ENCODE peak calls at places on chromosomes 2 and 18, in eight cellular contexts. J is K562, W is body of pancreas, L is tibial artery, C is mucosa of descending colon, Y is MM.1S, M is brain microvascular endothelial cell, V is spleen. Z is an unnamed sample.

GRCh38 chr2:158060862-158061435 is 40.7 kb upstream of the UPP2 start:
- DNase-seq in J (no peak), W (no peak), L (no peak), C (no peak), Y (no peak), M (peak), V (no peak), Z (no peak)

GRCh38 chr2:176092270-176093144 is at the start of gene HOXD13:
- DNase-seq in J (no peak), W (no peak), L (no peak), C (no peak), Y (no peak), M (no peak), V (no peak), Z (peak)

GRCh38 chr2:235983016-235983415 is 185.2 kb downstream of the GBX2 start:
- DNase-seq in J (no peak), W (no peak), L (no peak), C (no peak), Y (no peak), M (no peak), V (peak), Z (no peak)

GRCh38 chr2:191910518-191910917 is 63.6 kb upstream of the CAVIN2 start:
- DNase-seq in J (no peak), W (no peak), L (no peak), C (no peak), Y (no peak), M (peak), V (no peak), Z (no peak)

GRCh38 chr2:152383702-152384101 is 48.7 kb downstream of the FMNL2 start:
- DNase-seq in J (no peak), W (no peak), L (no peak), C (no peak), Y (no peak), M (no peak), V (no peak), Z (no peak)

GRCh38 chr18:79590191-79591039 is 89.2 kb upstream of the CTDP1 start:
- DNase-seq in J (no peak), W (no peak), L (no peak), C (no peak), Y (no peak), M (peak), V (peak), Z (peak)

GRCh38 chr18:79460445-79461300 is 64.9 kb downstream of the NFATC1 start:
- DNase-seq in J (no peak), W (no peak), L (no peak), C (no peak), Y (no peak), M (no peak), V (no peak), Z (no peak)

GRCh38 chr2:20604957-20605381 is 45.9 kb downstream of the HS1BP3 start:
- DNase-seq in J (no peak), W (no peak), L (peak), C (no peak), Y (no peak), M (no peak), V (peak), Z (no peak)

GRCh38 chr2:188725981-188726380 is 248.2 kb upstream of the COL3A1 start:
- DNase-seq in J (no peak), W (no peak), L (no peak), C (no peak), Y (no peak), M (no peak), V (no peak), Z (no peak)

GRCh38 chr2:239960929-239961661 is 64.0 kb downstream of the NDUFA10 start:
- DNase-seq in J (no peak), W (no peak), L (no peak), C (no peak), Y (no peak), M (no peak), V (no peak), Z (no peak)

GRCh38 chr2:219422944-219423534 is 4.9 kb downstream of the DES start:
- DNase-seq in J (no peak), W (no peak), L (no peak), C (no peak), Y (no peak), M (no peak), V (no peak), Z (no peak)

GRCh38 chr2:162245051-162245450 is 1.8 kb upstream of the FAP start:
- DNase-seq in J (no peak), W (no peak), L (no peak), C (no peak), Y (no peak), M (no peak), V (no peak), Z (no peak)

GRCh38 chr2:119040730-119041129 is 98.7 kb downstream of the MARCO start:
- DNase-seq in J (no peak), W (no peak), L (no peak), C (no peak), Y (no peak), M (no peak), V (no peak), Z (no peak)

GRCh38 chr18:79479114-79479760 is 83.5 kb downstream of the NFATC1 start:
- DNase-seq in J (no peak), W (no peak), L (no peak), C (no peak), Y (no peak), M (no peak), V (peak), Z (peak)

GRCh38 chr18:4586729-4587128 is 131.6 kb upstream of the DLGAP1 start:
- DNase-seq in J (no peak), W (no peak), L (no peak), C (no peak), Y (no peak), M (no peak), V (no peak), Z (no peak)

GRCh38 chr18:27298215-27298804 is 113.2 kb upstream of the CHST9 start:
- DNase-seq in J (no peak), W (no peak), L (no peak), C (no peak), Y (no peak), M (no peak), V (no peak), Z (no peak)
- TF ChIP-seq CTCF in J (peak), W (no peak), L (no peak), C (no peak), Y (peak), M (peak), V (no peak), Z (no peak)

GRCh38 chr2:3134026-3134571 is 243.5 kb downstream of the EIPR1 start:
- DNase-seq in J (no peak), W (no peak), L (no peak), C (no peak), Y (no peak), M (no peak), V (no peak), Z (no peak)
- TF ChIP-seq CTCF in J (no peak), W (no peak), L (no peak), C (no peak), Y (no peak), M (no peak), V (no peak), Z (no peak)

DNA sequence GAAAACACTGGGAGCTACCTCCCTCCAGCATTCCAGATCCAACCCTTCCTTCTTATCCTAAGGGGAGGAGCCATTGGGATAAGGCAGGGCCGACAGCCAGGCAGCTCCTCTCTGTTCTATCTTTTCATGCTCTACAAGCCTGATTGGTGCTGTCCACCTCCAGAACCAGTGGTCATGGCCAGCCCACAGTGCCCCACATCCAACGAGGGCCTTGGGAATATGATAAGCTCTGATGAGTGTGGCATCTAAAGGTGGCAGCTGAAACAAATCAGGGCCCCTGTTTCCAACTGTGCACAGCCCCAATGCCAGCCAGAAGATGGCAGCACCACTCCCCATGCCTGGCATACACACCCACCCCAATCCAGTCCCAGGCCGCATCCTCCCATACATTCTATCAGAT is 329.3 kb downstream of the C1D start:
- DNase-seq in J (peak), W (peak), L (no peak), C (peak), Y (no peak), M (peak), V (peak), Z (peak)
- TF ChIP-seq CTCF in J (peak), W (peak), L (no peak), C (no peak), Y (peak), M (peak), V (peak), Z (peak)

GRCh38 chr2:221571108-221571390 is 1.1 kb downstream of the EPHA4 start:
- DNase-seq in J (no peak), W (no peak), L (no peak), C (peak), Y (no peak), M (peak), V (peak), Z (peak)

GRCh38 chr2:221571391-221572179 is 519 bp downstream of the EPHA4 start:
- DNase-seq in J (no peak), W (no peak), L (peak), C (peak), Y (peak), M (peak), V (peak), Z (peak)

GRCh38 chr2:221572180-221572820 is at the start of gene EPHA4:
- DNase-seq in J (peak), W (peak), L (peak), C (peak), Y (peak), M (peak), V (peak), Z (peak)

GRCh38 chr2:221569342-221570278 is 2.5 kb downstream of the EPHA4 start:
- DNase-seq in J (no peak), W (no peak), L (no peak), C (no peak), Y (no peak), M (no peak), V (peak), Z (peak)

GRCh38 chr2:221570321-221571107 is 1.6 kb downstream of the EPHA4 start:
- DNase-seq in J (no peak), W (no peak), L (no peak), C (peak), Y (no peak), M (peak), V (no peak), Z (peak)
- TF ChIP-seq CTCF in J (no peak), W (no peak), L (no peak), C (no peak), Y (no peak), M (peak), V (no peak), Z (no peak)

GRCh38 chr2:44009136-44009744 is 13.5 kb upstream of the LRPPRC start:
- DNase-seq in J (no peak), W (no peak), L (no peak), C (no peak), Y (no peak), M (no peak), V (no peak), Z (no peak)
- TF ChIP-seq CTCF in J (no peak), W (no peak), L (no peak), C (no peak), Y (no peak), M (peak), V (no peak), Z (no peak)

GRCh38 chr2:6181525-6182270 is 489.5 kb downstream of the SOX11 start:
- DNase-seq in J (no peak), W (no peak), L (no peak), C (no peak), Y (no peak), M (peak), V (no peak), Z (no peak)
- TF ChIP-seq CTCF in J (no peak), W (no peak), L (no peak), C (no peak), Y (no peak), M (no peak), V (no peak), Z (no peak)

GRCh38 chr2:69099541-69099940 is 86.6 kb downstream of the ANTXR1 start:
- DNase-seq in J (no peak), W (no peak), L (no peak), C (no peak), Y (no peak), M (peak), V (no peak), Z (no peak)
- TF ChIP-seq CTCF in J (no peak), W (no peak), L (no peak), C (no peak), Y (no peak), M (no peak), V (no peak), Z (no peak)

DNA sequence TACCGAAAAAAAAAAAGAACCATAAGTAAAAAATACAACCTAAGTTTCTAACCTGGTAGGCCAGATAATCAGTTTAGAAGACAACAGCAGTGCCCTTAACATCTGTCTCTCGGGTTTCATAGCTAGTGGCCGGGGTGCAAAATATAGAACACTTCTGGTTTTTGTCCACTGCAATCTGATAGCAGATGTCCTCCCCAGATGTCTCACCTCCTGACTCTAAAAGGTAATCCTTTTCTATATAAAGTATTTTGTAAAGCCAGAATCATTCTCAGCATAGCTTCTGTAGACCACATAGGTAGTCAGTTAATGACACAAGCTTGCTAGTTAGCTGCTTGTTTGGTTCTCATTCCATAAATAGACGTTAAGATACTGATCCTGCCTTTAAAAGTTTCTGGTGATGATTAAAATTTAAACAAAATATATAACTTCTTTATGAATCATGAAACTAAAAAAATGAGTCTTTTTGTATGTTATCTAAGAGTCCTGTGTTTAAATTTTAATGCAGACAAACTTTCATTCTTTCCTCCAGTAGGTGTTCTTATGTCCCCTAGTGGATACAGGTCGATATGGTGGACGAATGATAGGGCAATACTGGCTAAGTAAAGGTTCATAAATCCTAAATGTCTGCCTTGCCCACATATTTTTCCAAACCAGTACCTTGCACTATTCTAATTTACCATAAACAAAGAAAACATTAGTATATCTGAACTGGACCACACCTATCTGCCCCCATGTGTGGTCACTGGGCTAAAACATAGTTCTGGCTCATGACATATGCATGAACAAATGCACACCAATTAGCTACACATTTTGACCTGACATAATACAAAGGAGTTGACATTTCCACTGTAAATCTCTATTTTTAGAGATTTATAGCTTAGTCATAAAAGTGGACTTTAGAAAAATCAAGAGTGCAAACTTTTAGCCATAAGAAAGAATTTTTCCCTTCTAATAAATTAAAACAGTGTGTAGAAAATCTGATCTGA is 171.0 kb downstream of the SRBD1 start:
- DNase-seq in J (peak), W (no peak), L (no peak), C (no peak), Y (peak), M (no peak), V (no peak), Z (no peak)
- TF ChIP-seq CTCF in J (peak), W (no peak), L (no peak), C (no peak), Y (peak), M (peak), V (no peak), Z (no peak)

DNA sequence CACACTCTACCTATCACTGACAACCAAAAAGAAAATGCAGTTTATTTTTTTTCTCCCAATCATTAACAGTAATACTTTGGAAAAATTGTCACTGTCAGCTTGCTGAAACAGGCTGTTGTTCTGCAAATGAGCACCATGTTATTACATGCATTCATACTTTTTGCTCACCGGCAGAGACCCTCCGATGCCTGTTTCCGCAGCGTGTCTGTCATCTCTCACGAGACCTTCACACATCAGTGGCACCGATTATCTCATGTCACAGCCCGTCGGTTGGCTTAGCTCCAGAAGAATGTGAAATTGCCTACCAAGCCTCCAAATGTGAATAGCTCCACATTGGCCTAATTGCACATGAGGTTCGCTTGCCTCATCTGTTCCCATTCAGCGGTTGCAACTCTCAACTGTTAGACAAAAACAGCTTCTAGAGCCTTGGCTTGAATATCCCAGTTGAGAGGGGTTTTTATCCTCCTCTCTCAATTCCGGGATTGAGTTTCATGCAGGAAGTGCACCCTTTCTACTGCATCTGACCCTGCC is 233.0 kb downstream of the ACTR3 start:
- DNase-seq in J (no peak), W (no peak), L (no peak), C (no peak), Y (no peak), M (no peak), V (no peak), Z (no peak)
- TF ChIP-seq CTCF in J (no peak), W (no peak), L (no peak), C (no peak), Y (no peak), M (no peak), V (no peak), Z (no peak)

GRCh38 chr2:75716406-75716805 is 5.7 kb upstream of the GCFC2 start:
- DNase-seq in J (no peak), W (no peak), L (no peak), C (no peak), Y (no peak), M (no peak), V (no peak), Z (no peak)
- TF ChIP-seq CTCF in J (peak), W (no peak), L (no peak), C (no peak), Y (no peak), M (no peak), V (no peak), Z (no peak)